ENCODE peak calls at places on chromosomes 2 and 18, in five cellular contexts. L is HCT116, Z is hepatocyte, K is PC-3, J is spleen. S is an unnamed sample.

GRCh38 chr2:73984203-73984921 is at the start of gene TET3:
- DNase-seq in L (no peak), Z (peak; percentile 81), K (peak; percentile 37), J (peak; percentile 95), S (peak; percentile 56)

GRCh38 chr2:104658149-104658839 is 195.6 kb upstream of the POU3F3 start:
- DNase-seq in L (no peak), Z (peak; percentile 33), K (no peak), J (peak; percentile 86), S (no peak)

GRCh38 chr2:134491796-134492441 is 226.9 kb downstream of the TMEM163 start:
- DNase-seq in L (peak; percentile 37), Z (no peak), K (peak; percentile 70), J (no peak), S (peak; percentile 42)

GRCh38 chr2:174729797-174730529 is 34.3 kb downstream of the CHRNA1 start:
- DNase-seq in L (no peak), Z (peak; percentile 35), K (no peak), J (no peak), S (no peak)

GRCh38 chr18:79574938-79575525 is 104.6 kb upstream of the CTDP1 start:
- DNase-seq in L (no peak), Z (no peak), K (no peak), J (peak; percentile 71), S (peak; percentile 47)

GRCh38 chr2:54611830-54612545 is 111.5 kb upstream of the EML6 start:
- DNase-seq in L (no peak), Z (no peak), K (no peak), J (no peak), S (no peak)

GRCh38 chr2:3172265-3172935 is 205.2 kb downstream of the EIPR1 start:
- DNase-seq in L (no peak), Z (no peak), K (no peak), J (peak; percentile 41), S (no peak)

GRCh38 chr2:219423656-219424378 is 5.6 kb downstream of the DES start:
- DNase-seq in L (no peak), Z (no peak), K (no peak), J (no peak), S (no peak)

GRCh38 chr2:25941042-25941441 is 41.3 kb downstream of the KIF3C start:
- DNase-seq in L (no peak), Z (no peak), K (no peak), J (no peak), S (no peak)

GRCh38 chr2:86068098-86069047 is 37.3 kb downstream of the POLR1A start:
- DNase-seq in L (no peak), Z (no peak), K (no peak), J (no peak), S (peak; percentile 93)

GRCh38 chr2:226169751-226170581 is 629.7 kb downstream of the IRS1 start:
- DNase-seq in L (no peak), Z (no peak), K (no peak), J (no peak), S (no peak)

GRCh38 chr18:22983175-22983574 is 50.0 kb downstream of the RBBP8 start:
- DNase-seq in L (peak; percentile 24), Z (peak; percentile 35), K (peak; percentile 67), J (no peak), S (peak; percentile 9)

GRCh38 chr2:215071676-215072075 is 66.8 kb downstream of the ABCA12 start:
- DNase-seq in L (no peak), Z (no peak), K (peak; percentile 70), J (no peak), S (no peak)

GRCh38 chr18:48270929-48271328 is 138.3 kb downstream of the ZBTB7C start:
- DNase-seq in L (no peak), Z (no peak), K (peak; percentile 11), J (no peak), S (no peak)

GRCh38 chr2:98911376-98912154 is 24.5 kb downstream of the CRACDL start:
- DNase-seq in L (no peak), Z (peak; percentile 31), K (peak; percentile 48), J (peak; percentile 63), S (no peak)

GRCh38 chr2:172836386-172837200 is 100.9 kb downstream of the RAPGEF4 start:
- DNase-seq in L (peak; percentile 56), Z (no peak), K (peak; percentile 94), J (no peak), S (peak; percentile 26)

GRCh38 chr2:28437142-28437835 is 44.6 kb downstream of the FOSL2 start:
- DNase-seq in L (no peak), Z (no peak), K (no peak), J (peak; percentile 65), S (peak; percentile 49)

GRCh38 chr2:230714122-230714453 is 1.4 kb downstream of the CAB39 start:
- DNase-seq in L (no peak), Z (peak; percentile 60), K (peak; percentile 83), J (no peak), S (no peak)

GRCh38 chr2:20514596-20515269 is 67.9 kb downstream of the RHOB start:
- DNase-seq in L (peak; percentile 64), Z (peak; percentile 69), K (peak; percentile 66), J (peak; percentile 43), S (peak; percentile 65)

GRCh38 chr2:205680067-205680466 is 2.2 kb upstream of the NRP2 start:
- DNase-seq in L (peak; percentile 89), Z (peak; percentile 87), K (peak; percentile 96), J (no peak), S (peak; percentile 92)

GRCh38 chr2:38377501-38378258 is 607 bp upstream of the ATL2 start:
- DNase-seq in L (no peak), Z (peak; percentile 51), K (peak; percentile 60), J (no peak), S (peak; percentile 70)

GRCh38 chr18:67417864-67418523 is 98.5 kb downstream of the DSEL start:
- DNase-seq in L (no peak), Z (peak; percentile 13), K (peak; percentile 59), J (no peak), S (no peak)

GRCh38 chr2:45278345-45279078 is 269.3 kb upstream of the SIX2 start:
- DNase-seq in L (no peak), Z (no peak), K (peak; percentile 92), J (no peak), S (peak; percentile 74)

GRCh38 chr2:45281311-45281710 is 272.1 kb upstream of the SIX2 start:
- DNase-seq in L (no peak), Z (no peak), K (no peak), J (no peak), S (no peak)

GRCh38 chr2:45276914-45277313 is 267.7 kb upstream of the SIX2 start:
- DNase-seq in L (no peak), Z (no peak), K (peak; percentile 74), J (no peak), S (no peak)

GRCh38 chr2:45280801-45281200 is 271.5 kb upstream of the SIX2 start:
- DNase-seq in L (no peak), Z (peak; percentile 21), K (no peak), J (no peak), S (no peak)

GRCh38 chr2:45279356-45279755 is 270.1 kb upstream of the SIX2 start:
- DNase-seq in L (no peak), Z (no peak), K (no peak), J (no peak), S (no peak)
- H3K4me1 ChIP-seq in L (peaks cover 25% of the 10 kb centered on the region), Z (peaks cover 31% of the 10 kb centered on the region), K (peaks cover 94% of the 10 kb centered on the region), J (no peaks in the 10 kb centered on the region), S (peaks cover 57% of the 10 kb centered on the region)

GRCh38 chr18:35247412-35248249 is 6.8 kb downstream of the ZNF397 start:
- DNase-seq in L (no peak), Z (no peak), K (no peak), J (no peak), S (no peak)

GRCh38 chr18:35244671-35245070 is 3.8 kb downstream of the ZNF397 start:
- DNase-seq in L (no peak), Z (no peak), K (no peak), J (no peak), S (no peak)

GRCh38 chr18:35248429-35248828 is 7.6 kb downstream of the ZNF397 start:
- DNase-seq in L (no peak), Z (no peak), K (no peak), J (no peak), S (no peak)

GRCh38 chr18:35246831-35247230 is 6.0 kb downstream of the ZNF397 start:
- DNase-seq in L (no peak), Z (no peak), K (no peak), J (no peak), S (no peak)

DNA sequence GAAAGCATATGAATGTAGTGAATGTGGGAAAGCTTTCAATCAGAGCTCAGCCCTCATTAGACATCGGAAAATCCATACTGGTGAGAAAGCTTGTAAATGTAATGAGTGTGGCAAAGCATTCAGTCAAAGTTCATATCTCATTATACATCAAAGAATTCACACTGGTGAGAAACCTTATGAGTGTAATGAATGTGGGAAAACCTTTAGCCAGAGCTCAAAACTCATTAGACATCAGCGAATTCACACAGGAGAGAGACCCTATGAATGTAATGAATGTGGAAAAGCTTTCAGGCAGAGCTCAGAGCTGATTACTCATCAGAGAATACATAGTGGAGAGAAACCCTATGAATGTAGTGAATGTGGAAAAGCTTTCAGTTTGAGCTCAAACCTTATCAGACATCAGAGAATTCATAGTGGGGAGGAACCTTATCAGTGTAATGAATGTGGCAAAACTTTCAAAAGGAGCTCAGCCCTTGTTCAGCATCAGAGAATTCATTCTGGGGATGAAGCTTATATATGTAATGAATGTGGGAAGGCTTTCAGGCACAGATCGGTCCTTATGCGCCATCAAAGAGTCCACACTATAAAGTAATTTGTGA is 5.0 kb downstream of the ZNF397 start:
- DNase-seq in L (no peak), Z (no peak), K (no peak), J (no peak), S (no peak)
- H3K36me3 ChIP-seq in L (peaks cover 52% of the 10 kb centered on the region), Z (peaks cover 8% of the 10 kb centered on the region), K (peaks cover 22% of the 10 kb centered on the region), J (peaks cover 85% of the 10 kb centered on the region), S (peaks cover 36% of the 10 kb centered on the region)

DNA sequence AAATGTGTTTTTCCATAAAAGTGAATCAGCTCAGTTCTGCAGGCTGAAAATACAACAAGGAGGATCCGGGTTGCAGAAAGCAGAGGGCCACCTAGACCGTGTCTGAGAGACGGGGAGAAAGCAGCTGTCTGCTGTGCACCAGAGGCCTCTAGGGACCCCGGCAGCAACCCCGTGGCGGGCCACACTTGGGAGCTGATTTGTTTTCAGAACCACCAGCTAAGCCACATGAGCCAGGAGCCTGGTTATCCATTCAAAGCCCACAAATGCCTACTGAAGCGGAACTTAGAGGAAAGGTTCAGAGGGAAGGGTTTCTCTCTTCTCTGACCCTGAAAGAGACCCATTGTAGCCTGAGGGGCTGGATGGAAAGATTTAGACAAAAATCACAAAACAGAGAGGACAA is 28.4 kb upstream of the ID2 start:
- DNase-seq in L (no peak), Z (no peak), K (no peak), J (peak; percentile 65), S (no peak)
- H3K27ac ChIP-seq in L (no peak overlapping the region), Z (no peak overlapping the region), K (no peak overlapping the region), J (no peak overlapping the region), S (no peak overlapping the region)

DNA sequence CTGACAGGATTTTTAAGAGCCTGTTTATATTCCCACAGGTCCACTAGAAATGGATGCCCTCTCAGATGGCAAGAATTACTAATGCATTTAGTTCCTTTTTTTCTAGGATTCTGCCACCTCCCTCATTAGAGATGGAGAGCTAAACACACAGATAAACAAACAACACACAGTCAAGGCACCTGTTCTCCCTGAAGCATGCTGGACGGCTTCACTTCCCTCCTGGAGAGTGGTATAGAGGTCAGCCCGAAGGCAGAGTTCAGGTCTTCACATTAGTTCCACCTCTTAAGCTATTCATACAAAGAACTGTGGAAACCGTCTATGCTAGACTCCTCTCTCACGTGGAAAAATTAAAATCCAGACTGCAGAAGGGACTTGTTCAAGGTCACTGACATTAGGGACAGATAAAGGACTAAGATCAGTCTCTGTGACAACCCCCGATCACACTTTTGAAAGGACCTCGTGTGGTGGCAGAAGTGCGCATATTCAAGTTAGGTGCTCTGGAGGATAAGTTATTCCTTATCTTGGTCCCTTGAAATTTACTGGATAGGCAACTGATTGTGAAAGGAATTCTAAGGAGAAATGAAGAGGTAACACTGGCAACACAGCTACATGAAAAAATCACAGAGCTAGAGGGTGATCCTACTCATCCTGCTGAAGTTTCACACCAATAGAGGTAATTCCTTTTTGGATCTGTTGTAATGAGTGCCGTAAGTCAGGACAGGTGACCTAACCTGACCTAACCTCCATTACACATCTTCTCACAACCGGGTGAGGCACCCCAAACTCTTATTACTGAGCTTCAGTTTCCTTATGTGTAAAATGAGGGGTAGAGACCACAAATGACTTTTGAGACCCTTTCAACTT is 75.1 kb downstream of the SPRED2 start:
- DNase-seq in L (no peak), Z (no peak), K (no peak), J (no peak), S (peak; percentile 71)
- H3K4me1 ChIP-seq in L (peaks cover 55% of the 10 kb centered on the region), Z (peaks cover 14% of the 10 kb centered on the region), K (peaks cover 22% of the 10 kb centered on the region), J (peaks cover 16% of the 10 kb centered on the region), S (peaks cover 55% of the 10 kb centered on the region)